ENCODE peak calls at places on chromosomes 2 and 18, in four cellular contexts. One of them, this sample, is unnamed.

GRCh38 chr2:7094113-7094760 is 177.0 kb downstream of the RNF144A start:
- DNase-seq in ovary: no peak
- DNase-seq in cardiac muscle cell: no peak
- DNase-seq in GM23338: no peak
- DNase-seq in this sample: no peak

GRCh38 chr2:72961853-72962468 is 44.6 kb downstream of the EMX1 start:
- DNase-seq in ovary: no peak
- DNase-seq in cardiac muscle cell: no peak
- DNase-seq in GM23338: no peak
- DNase-seq in this sample: no peak

GRCh38 chr2:239575931-239576445 is 175.2 kb upstream of the HDAC4 start:
- DNase-seq in ovary: no peak
- DNase-seq in GM23338: no peak
- DNase-seq in cardiac muscle cell: no peak
- DNase-seq in this sample: no peak

GRCh38 chr18:9053814-9054213 is 48.7 kb upstream of the NDUFV2 start:
- DNase-seq in ovary: no peak
- DNase-seq in GM23338: no peak
- DNase-seq in cardiac muscle cell: no peak
- DNase-seq in this sample: no peak

GRCh38 chr2:215746507-215747243 is 266.7 kb downstream of the MREG start:
- DNase-seq in ovary: no peak
- DNase-seq in cardiac muscle cell: no peak
- DNase-seq in GM23338: no peak
- DNase-seq in this sample: no peak

GRCh38 chr2:176002684-176003225 is 688 bp upstream of the LNPK start:
- DNase-seq in ovary: no peak
- DNase-seq in cardiac muscle cell: peak
- DNase-seq in GM23338: peak
- DNase-seq in this sample: no peak

GRCh38 chr2:239593965-239594771 is 193.3 kb upstream of the HDAC4 start:
- DNase-seq in GM23338: no peak
- DNase-seq in cardiac muscle cell: no peak
- DNase-seq in ovary: no peak
- DNase-seq in this sample: no peak

GRCh38 chr2:190978389-190979053 is 35.5 kb downstream of the STAT1 start:
- DNase-seq in ovary: no peak
- DNase-seq in GM23338: no peak
- DNase-seq in cardiac muscle cell: no peak
- DNase-seq in this sample: no peak

GRCh38 chr2:6866239-6866745 is 585 bp upstream of the CMPK2 start:
- DNase-seq in GM23338: peak
- DNase-seq in cardiac muscle cell: peak
- DNase-seq in ovary: peak
- DNase-seq in this sample: peak

GRCh38 chr18:39596216-39596615 is 2030.6 kb upstream of the CELF4 start:
- DNase-seq in ovary: no peak
- DNase-seq in GM23338: no peak
- DNase-seq in cardiac muscle cell: no peak
- DNase-seq in this sample: no peak

GRCh38 chr18:48902023-48902855 is 48.5 kb downstream of the SMAD7 start:
- DNase-seq in GM23338: no peak
- DNase-seq in ovary: peak
- DNase-seq in cardiac muscle cell: no peak
- DNase-seq in this sample: no peak

DNA sequence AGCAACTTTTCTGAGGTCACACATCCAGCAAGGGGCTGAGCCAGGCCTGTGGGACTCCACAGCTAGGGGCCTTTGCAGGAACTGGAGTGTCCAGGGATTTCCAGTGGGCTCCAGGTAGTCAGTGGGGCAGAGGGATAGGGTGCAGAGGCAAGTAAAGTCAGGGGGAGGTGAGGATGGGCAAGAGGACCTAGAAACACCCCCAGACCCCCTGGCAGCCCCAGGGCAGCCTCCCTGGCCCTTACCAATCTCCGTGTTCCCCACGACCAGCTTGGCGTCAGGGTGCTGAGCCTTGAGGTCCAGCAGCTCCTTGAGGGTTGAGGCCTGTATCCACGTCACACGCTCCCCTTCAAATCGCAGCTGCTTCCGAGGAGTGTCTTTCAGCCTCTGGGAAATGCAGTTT is 28.4 kb downstream of the XDH start:
- DNase-seq in cardiac muscle cell: no peak
- DNase-seq in ovary: no peak
- DNase-seq in GM23338: no peak
- DNase-seq in this sample: no peak
- H3K27ac ChIP-seq in cardiac muscle cell: no peak
- H3K27ac ChIP-seq in ovary: no peak
- H3K27ac ChIP-seq in GM23338: no peak
- H3K27ac ChIP-seq in this sample: no peak

GRCh38 chr2:223585691-223586090 is 16.5 kb downstream of the SCG2 start:
- DNase-seq in ovary: no peak
- DNase-seq in GM23338: no peak
- DNase-seq in cardiac muscle cell: no peak
- DNase-seq in this sample: no peak

GRCh38 chr2:223587301-223587700 is 14.9 kb downstream of the SCG2 start:
- DNase-seq in GM23338: no peak
- DNase-seq in cardiac muscle cell: no peak
- DNase-seq in ovary: no peak
- DNase-seq in this sample: no peak

GRCh38 chr2:223589901-223590300 is 12.3 kb downstream of the SCG2 start:
- DNase-seq in cardiac muscle cell: no peak
- DNase-seq in GM23338: no peak
- DNase-seq in ovary: no peak
- DNase-seq in this sample: no peak

GRCh38 chr2:223588251-223588650 is 13.9 kb downstream of the SCG2 start:
- DNase-seq in ovary: no peak
- DNase-seq in GM23338: peak
- DNase-seq in cardiac muscle cell: no peak
- DNase-seq in this sample: no peak

DNA sequence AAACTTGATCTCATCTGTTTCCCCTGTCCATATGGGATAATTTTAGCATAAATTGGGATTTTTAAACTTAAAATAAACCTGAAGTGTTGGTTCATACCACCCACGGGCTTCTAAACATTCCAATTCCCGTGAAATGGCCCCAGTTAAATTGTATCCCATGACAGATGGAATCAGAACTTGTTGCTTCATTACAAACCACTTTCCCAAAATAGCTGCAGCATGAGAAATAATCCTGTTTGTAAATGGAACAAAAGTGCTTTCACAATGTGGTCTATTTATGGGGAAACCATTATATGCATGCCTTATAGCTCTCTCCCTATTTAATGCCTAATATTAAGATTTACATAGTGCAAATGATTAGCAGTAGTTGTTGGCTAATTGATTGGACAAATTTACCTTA is 15.9 kb downstream of the SCG2 start:
- DNase-seq in ovary: no peak
- DNase-seq in GM23338: no peak
- DNase-seq in cardiac muscle cell: no peak
- DNase-seq in this sample: no peak
- H3K4me3 ChIP-seq in ovary: no peak
- H3K4me3 ChIP-seq in GM23338: no peak
- H3K4me3 ChIP-seq in cardiac muscle cell: no peak
- H3K4me3 ChIP-seq in this sample: no peak

DNA sequence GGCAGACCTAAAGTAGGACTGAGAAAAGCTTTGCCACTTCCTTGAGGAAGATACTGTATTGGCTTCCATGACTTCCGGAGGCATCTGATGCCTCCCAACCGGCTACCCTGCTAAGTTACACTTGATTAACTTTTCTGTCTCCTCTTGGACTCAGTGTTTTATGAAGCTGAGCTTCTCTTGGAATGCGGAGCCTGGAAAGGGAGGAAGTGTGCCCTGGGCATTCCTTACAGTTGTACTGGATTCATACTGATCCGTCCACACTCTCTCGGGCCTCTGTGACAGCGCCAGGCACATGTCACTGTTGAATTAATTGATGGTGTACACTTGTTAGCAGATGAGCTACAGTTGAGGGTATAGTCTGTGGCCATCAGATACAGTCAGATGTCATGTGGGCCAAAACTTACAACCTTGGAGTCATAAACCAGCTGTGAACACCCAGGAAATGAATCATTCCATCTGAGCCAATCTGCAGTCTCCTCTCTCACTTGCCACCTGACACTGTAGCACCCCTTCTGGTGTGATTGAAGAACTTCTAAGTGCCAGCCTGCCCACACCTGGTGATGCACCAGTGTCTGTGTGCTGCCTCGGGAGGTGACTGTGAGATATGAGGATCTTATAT is 122.5 kb downstream of the FHOD3 start:
- DNase-seq in cardiac muscle cell: no peak
- DNase-seq in GM23338: peak
- DNase-seq in ovary: no peak
- DNase-seq in this sample: no peak
- TF ChIP-seq CTCF in cardiac muscle cell: no peak
- TF ChIP-seq CTCF in GM23338: peak
- TF ChIP-seq CTCF in ovary: no peak
- TF ChIP-seq CTCF in this sample: no peak

GRCh38 chr2:46381871-46382270 is 84.7 kb downstream of the EPAS1 start:
- DNase-seq in GM23338: no peak
- DNase-seq in ovary: no peak
- DNase-seq in cardiac muscle cell: no peak
- DNase-seq in this sample: no peak
- H3K27ac ChIP-seq in GM23338: no peak
- H3K27ac ChIP-seq in ovary: no peak
- H3K27ac ChIP-seq in cardiac muscle cell: no peak
- H3K27ac ChIP-seq in this sample: no peak

DNA sequence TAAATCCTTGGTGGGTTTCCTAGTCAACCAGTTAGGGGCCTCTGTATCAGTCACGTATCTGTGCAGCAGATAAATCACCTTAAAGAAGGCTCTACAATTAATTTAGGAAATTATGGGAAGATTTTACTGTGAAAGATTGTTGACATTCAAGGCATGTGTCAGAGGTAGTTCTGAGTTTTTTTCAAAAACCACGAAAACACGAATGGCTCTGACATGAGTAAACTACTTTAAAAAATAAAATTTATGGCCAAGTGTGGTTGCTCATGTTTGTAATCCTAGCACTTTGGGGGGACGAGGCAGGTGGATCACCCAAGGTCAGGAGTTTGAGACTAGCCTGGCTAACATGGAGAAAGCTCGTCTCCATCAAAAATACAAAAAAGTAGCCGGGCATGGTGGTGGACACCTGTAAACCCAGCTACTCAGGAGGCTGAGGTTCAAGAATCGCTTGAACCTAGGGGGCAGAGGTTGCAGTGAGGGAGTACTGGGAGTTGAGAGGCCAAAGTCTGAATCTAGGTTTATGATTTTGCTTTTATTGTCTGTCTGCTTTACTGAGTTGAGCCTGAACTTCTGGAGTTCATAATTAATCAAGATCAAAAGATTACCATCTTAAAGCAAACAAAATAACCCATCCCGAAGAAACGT is 77.1 kb downstream of the SPRED2 start:
- DNase-seq in GM23338: no peak
- DNase-seq in ovary: no peak
- DNase-seq in cardiac muscle cell: no peak
- DNase-seq in this sample: no peak
- H3K4me3 ChIP-seq in GM23338: no peak
- H3K4me3 ChIP-seq in ovary: no peak
- H3K4me3 ChIP-seq in cardiac muscle cell: no peak
- H3K4me3 ChIP-seq in this sample: no peak

GRCh38 chr2:65999790-66000189 is 435.1 kb upstream of the MEIS1 start:
- DNase-seq in ovary: no peak
- DNase-seq in cardiac muscle cell: no peak
- DNase-seq in GM23338: no peak
- DNase-seq in this sample: no peak
- TF ChIP-seq CTCF in ovary: no peak
- TF ChIP-seq CTCF in cardiac muscle cell: no peak
- TF ChIP-seq CTCF in GM23338: no peak
- TF ChIP-seq CTCF in this sample: no peak

GRCh38 chr2:46704593-46704992 is 211.0 kb downstream of the MCFD2 start:
- DNase-seq in ovary: no peak
- DNase-seq in GM23338: peak
- DNase-seq in cardiac muscle cell: no peak
- DNase-seq in this sample: no peak
- H3K27ac ChIP-seq in ovary: no peak
- H3K27ac ChIP-seq in GM23338: peak
- H3K27ac ChIP-seq in cardiac muscle cell: no peak
- H3K27ac ChIP-seq in this sample: no peak

DNA sequence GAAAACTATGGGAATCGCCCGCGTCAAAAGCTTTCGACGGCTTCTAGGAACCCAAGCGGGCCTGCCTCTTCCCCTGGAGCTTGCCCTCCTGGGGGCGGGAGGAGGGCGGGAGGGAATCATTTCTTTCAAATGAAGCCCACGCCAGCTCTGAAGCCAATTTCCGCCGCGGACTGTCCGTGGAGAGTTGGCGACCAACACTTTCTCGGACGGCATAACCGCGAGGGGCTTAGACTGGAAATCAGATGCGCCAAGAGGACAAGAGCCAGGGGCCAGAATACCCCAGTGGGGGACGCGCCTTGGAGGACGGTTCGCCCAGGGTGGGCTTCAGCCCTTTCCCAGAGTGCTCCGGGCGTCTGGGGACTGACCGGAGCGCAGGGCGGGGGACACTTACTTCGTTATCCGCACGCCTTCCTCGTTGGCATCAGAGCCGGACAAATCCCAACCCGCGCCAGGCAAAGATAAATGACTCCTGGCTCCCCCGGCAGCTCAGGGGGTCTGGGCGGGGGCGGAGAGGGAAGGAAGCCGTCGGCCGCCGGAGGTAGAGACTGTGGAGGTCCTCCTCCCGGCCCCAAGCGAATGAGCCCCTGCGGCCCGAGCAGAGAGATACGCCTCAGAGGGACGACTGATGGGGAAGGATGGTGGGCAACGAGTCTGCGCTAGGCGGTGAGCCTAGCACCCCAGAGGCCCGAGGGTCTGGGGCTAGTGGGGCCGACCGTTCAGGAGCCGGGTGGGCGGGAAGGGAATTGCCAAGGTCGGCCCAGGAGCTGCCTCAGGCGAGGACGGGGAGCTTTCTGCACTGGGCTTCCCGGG is 4.6 kb upstream of the SATB2 start:
- DNase-seq in cardiac muscle cell: no peak
- DNase-seq in GM23338: peak
- DNase-seq in ovary: no peak
- DNase-seq in this sample: no peak
- H3K4me3 ChIP-seq in cardiac muscle cell: no peak
- H3K4me3 ChIP-seq in GM23338: peak
- H3K4me3 ChIP-seq in ovary: peak
- H3K4me3 ChIP-seq in this sample: no peak

DNA sequence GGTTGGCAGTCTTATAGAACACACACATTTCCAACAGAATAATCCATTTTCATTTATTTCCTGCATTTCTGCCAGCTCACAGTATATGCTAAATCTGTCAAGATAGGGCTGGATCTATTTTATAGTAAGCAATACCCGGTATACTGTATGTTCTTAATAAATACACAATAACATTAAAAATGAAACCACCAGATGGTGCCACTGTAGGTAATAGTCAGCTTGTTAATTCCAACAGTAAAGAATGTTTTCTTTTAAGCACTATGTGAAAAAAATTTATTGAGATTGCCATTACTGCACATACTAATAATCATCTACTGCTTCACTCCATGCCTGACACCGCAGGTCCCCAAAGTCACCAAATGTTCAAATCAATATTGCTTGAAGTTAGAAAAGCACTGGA is 131.4 kb upstream of the PGAP1 start:
- DNase-seq in cardiac muscle cell: no peak
- DNase-seq in GM23338: no peak
- DNase-seq in ovary: no peak
- DNase-seq in this sample: no peak
- TF ChIP-seq CTCF in cardiac muscle cell: no peak
- TF ChIP-seq CTCF in GM23338: no peak
- TF ChIP-seq CTCF in ovary: no peak
- TF ChIP-seq CTCF in this sample: no peak

GRCh38 chr2:152432206-152432653 is 97.3 kb downstream of the FMNL2 start:
- DNase-seq in cardiac muscle cell: no peak
- DNase-seq in GM23338: no peak
- DNase-seq in ovary: no peak
- DNase-seq in this sample: no peak
- H3K27ac ChIP-seq in cardiac muscle cell: no peak
- H3K27ac ChIP-seq in GM23338: no peak
- H3K27ac ChIP-seq in ovary: no peak
- H3K27ac ChIP-seq in this sample: no peak